ENCODE peak calls at places on chromosome 16, in seven cellular contexts. G, T, D, B, F, C and H are unnamed samples.

GRCh38 chr16:87361916-87362619 is 21.5 kb downstream of the FBXO31 start:
- DNase-seq in B (no peak), F (no peak), C (no peak), D (no peak), T (no peak), G (no peak), H (no peak)

GRCh38 chr16:12260119-12260646 is 283.6 kb downstream of the SNX29 start:
- DNase-seq in C (no peak), B (no peak), G (no peak), T (no peak), D (no peak), F (no peak), H (no peak)

GRCh38 chr16:58462499-58462996 is 37.4 kb upstream of the NDRG4 start:
- DNase-seq in C (no peak), F (no peak), D (no peak), B (no peak), G (no peak), T (no peak), H (no peak)

GRCh38 chr16:86962259-86962658 is 354.9 kb downstream of the C16orf95 start:
- DNase-seq in C (no peak), T (no peak), B (no peak), F (no peak), G (no peak), D (no peak), H (no peak)

GRCh38 chr16:64121473-64121872 is 1000.4 kb downstream of the CDH11 start:
- DNase-seq in F (no peak), B (no peak), D (no peak), C (no peak), T (no peak), G (no peak), H (peak; percentile 80)

GRCh38 chr16:68517606-68518161 is 21.4 kb upstream of the ZFP90 start:
- DNase-seq in C (no peak), B (no peak), F (peak; percentile 22), G (no peak), D (no peak), T (no peak), H (no peak)

GRCh38 chr16:66325977-66326376 is 40.5 kb upstream of the CDH5 start:
- DNase-seq in C (no peak), T (no peak), B (no peak), G (no peak), D (no peak), F (no peak), H (no peak)

GRCh38 chr16:72092832-72093447 is 480 bp downstream of the TXNL4B start:
- DNase-seq in G (no peak), D (no peak), B (peak; percentile 23), F (peak; percentile 39), C (no peak), T (no peak), H (peak; percentile 78)

GRCh38 chr16:89289428-89290395 is 72.2 kb downstream of the ZNF778 start:
- DNase-seq in T (peak; percentile 100), C (peak; percentile 77), G (peak; percentile 99), F (peak; percentile 56), B (peak; percentile 84), D (peak; percentile 30), H (peak; percentile 68)

GRCh38 chr16:53908731-53909130 is 204.8 kb downstream of the FTO start:
- DNase-seq in G (no peak), D (no peak), C (no peak), F (no peak), T (no peak), B (no peak), H (no peak)

GRCh38 chr16:1913327-1914083 is 4.7 kb downstream of the HS3ST6 start:
- DNase-seq in F (no peak), C (no peak), G (no peak), T (peak; percentile 67), D (no peak), B (no peak), H (no peak)

GRCh38 chr16:72400257-72401078 is 228.5 kb upstream of the PMFBP1 start:
- DNase-seq in G (peak; percentile 5), D (no peak), B (peak; percentile 30), C (no peak), F (peak; percentile 83), T (peak; percentile 30), H (peak; percentile 73)

GRCh38 chr16:29858149-29858899 is 4.7 kb downstream of the CDIPT start:
- DNase-seq in C (no peak), B (no peak), F (no peak), G (no peak), T (no peak), D (no peak), H (no peak)

GRCh38 chr16:4213721-4214120 is 28.2 kb downstream of the SRL start:
- DNase-seq in D (no peak), G (no peak), T (no peak), C (no peak), F (no peak), B (no peak), H (peak; percentile 42)

GRCh38 chr16:85253127-85253941 is 141.1 kb upstream of the CIBAR2 start:
- DNase-seq in G (peak; percentile 96), C (peak; percentile 66), F (no peak), T (peak; percentile 97), D (peak; percentile 50), B (peak; percentile 74), H (peak; percentile 31)

GRCh38 chr16:54928421-54929089 is 2.1 kb upstream of the IRX5 start:
- DNase-seq in F (peak; percentile 84), D (no peak), C (peak; percentile 80), T (peak; percentile 45), G (no peak), B (peak; percentile 29), H (peak; percentile 41)

GRCh38 chr16:13109171-13109570 is 207.8 kb downstream of the SHISA9 start:
- DNase-seq in D (no peak), T (no peak), G (no peak), F (no peak), B (no peak), C (no peak), H (no peak)

GRCh38 chr16:75193730-75194444 is 13.1 kb downstream of the CTRB2 start:
- DNase-seq in T (no peak), D (no peak), B (no peak), C (no peak), G (no peak), F (no peak), H (no peak)

GRCh38 chr16:85583491-85584181 is 29.5 kb upstream of the GSE1 start:
- DNase-seq in C (no peak), T (no peak), D (no peak), B (no peak), G (no peak), F (no peak), H (peak; percentile 58)

GRCh38 chr16:2882460-2883026 is 472 bp upstream of the FLYWCH2 start:
- DNase-seq in C (peak; percentile 94), F (peak; percentile 84), D (peak; percentile 78), B (peak; percentile 97), T (peak; percentile 89), G (peak; percentile 90), H (peak; percentile 98)